ENCODE peak calls at places on chromosomes 7 and 10, in seven cellular contexts. B is upper lobe of left lung, L is hippocampal formation, E is LoVo, Z is SW 1271, A is astrocyte of the spinal cord, I is ELR. U is an unnamed sample.

GRCh38 chr10:124725171-124725631 is 19.0 kb downstream of the FAM53B start:
- DNase-seq in B (no peak), L (no peak), E (no peak), Z (no peak), A (no peak), I (no peak), U (no peak)

GRCh38 chr10:130064783-130065182 is 45.8 kb downstream of the C10orf143 start:
- DNase-seq in B (no peak), L (no peak), E (no peak), Z (no peak), A (no peak), I (no peak), U (no peak)

GRCh38 chr10:78212134-78212785 is 178.6 kb downstream of the RPS24 start:
- DNase-seq in B (peak), L (no peak), E (no peak), Z (no peak), A (no peak), I (no peak), U (no peak)

GRCh38 chr7:151754142-151754590 is 122.7 kb downstream of the PRKAG2 start:
- DNase-seq in B (peak), L (no peak), E (peak), Z (peak), A (peak), I (peak), U (peak)

GRCh38 chr7:12583922-12584321 is 13.4 kb downstream of the SCIN start:
- DNase-seq in B (no peak), L (no peak), E (peak), Z (no peak), A (no peak), I (no peak), U (peak)

GRCh38 chr7:129008645-129009414 is 46.1 kb downstream of the TNPO3 start:
- DNase-seq in B (no peak), L (no peak), E (no peak), Z (no peak), A (no peak), I (no peak), U (no peak)

GRCh38 chr10:93701903-93702277 is 502 bp downstream of the FRA10AC1 start:
- DNase-seq in B (no peak), L (no peak), E (no peak), Z (no peak), A (peak), I (peak), U (no peak)

GRCh38 chr7:43906327-43907010 is at the start of gene URGCP:
- DNase-seq in B (peak), L (peak), E (peak), Z (no peak), A (peak), I (peak), U (peak)

GRCh38 chr7:149205690-149206381 is 10.5 kb downstream of the ZNF282 start:
- DNase-seq in B (peak), L (no peak), E (no peak), Z (no peak), A (no peak), I (no peak), U (peak)

GRCh38 chr7:53811555-53812079 is 730.6 kb upstream of the VSTM2A start:
- DNase-seq in B (peak), L (no peak), E (no peak), Z (no peak), A (no peak), I (no peak), U (no peak)

GRCh38 chr10:17787087-17787942 is 21.8 kb upstream of the MRC1 start:
- DNase-seq in B (peak), L (no peak), E (peak), Z (no peak), A (peak), I (peak), U (no peak)

GRCh38 chr7:147231275-147231674 is 1114.7 kb downstream of the CNTNAP2 start:
- DNase-seq in B (no peak), L (no peak), E (no peak), Z (no peak), A (no peak), I (no peak), U (no peak)

GRCh38 chr10:94264085-94264484 is 98.7 kb downstream of the NOC3L start:
- DNase-seq in B (no peak), L (no peak), E (no peak), Z (no peak), A (no peak), I (no peak), U (no peak)

GRCh38 chr7:138980575-138981285 is 459 bp downstream of the KIAA1549 start:
- DNase-seq in B (no peak), L (no peak), E (no peak), Z (no peak), A (peak), I (no peak), U (peak)

GRCh38 chr10:132319853-132320669 is 11.9 kb upstream of the LRRC27 start:
- DNase-seq in B (no peak), L (no peak), E (peak), Z (peak), A (peak), I (peak), U (peak)

GRCh38 chr10:116590590-116591444 is at the start of gene PNLIPRP1:
- DNase-seq in B (no peak), L (no peak), E (no peak), Z (no peak), A (no peak), I (no peak), U (no peak)

GRCh38 chr7:143352506-143353130 is 9.9 kb downstream of the FAM131B start:
- DNase-seq in B (no peak), L (no peak), E (no peak), Z (no peak), A (no peak), I (no peak), U (no peak)

GRCh38 chr10:9294865-9295264 is 1240.4 kb downstream of the GATA3 start:
- DNase-seq in B (no peak), L (no peak), E (no peak), Z (no peak), A (no peak), I (no peak), U (no peak)

GRCh38 chr7:11294965-11295364 is 321.3 kb downstream of the PHF14 start:
- DNase-seq in B (no peak), L (no peak), E (no peak), Z (no peak), A (no peak), I (no peak), U (peak)

GRCh38 chr10:60778978-60779668 is 845 bp downstream of the CDK1 start:
- DNase-seq in B (no peak), L (no peak), E (no peak), Z (peak), A (peak), I (peak), U (peak)

U was measured in HT-29.